ENCODE peak calls at places on chromosomes 12 and 14, in eight cellular contexts. Q, L, W, E, H, Z, B and O are unnamed samples.
A peak's percentile ranks its signal among the peaks of the same experiment; 100 is the strongest.

GRCh38 chr14:74848768-74849167 is 27.2 kb downstream of the PROX2 start:
- DNase-seq in Q (peak; percentile 69), L (no peak), W (no peak), E (no peak), H (no peak), Z (no peak), B (no peak), O (no peak)

GRCh38 chr12:91529829-91530228 is 347.2 kb upstream of the DCN start:
- DNase-seq in Q (no peak), L (no peak), W (no peak), E (no peak), H (no peak), Z (peak; percentile 35), B (no peak), O (no peak)

GRCh38 chr12:6192604-6193380 is 7.4 kb upstream of the CD9 start:
- DNase-seq in Q (no peak), L (no peak), W (no peak), E (no peak), H (no peak), Z (no peak), B (no peak), O (no peak)

GRCh38 chr14:104800600-104801283 is at the start of gene ZBTB42:
- DNase-seq in Q (peak; percentile 41), L (peak; percentile 53), W (peak; percentile 67), E (peak; percentile 8), H (peak; percentile 30), Z (no peak), B (peak; percentile 69), O (no peak)

GRCh38 chr14:84927096-84927910 is 602.6 kb upstream of the FLRT2 start:
- DNase-seq in Q (peak; percentile 46), L (no peak), W (no peak), E (no peak), H (no peak), Z (no peak), B (no peak), O (peak; percentile 7)

GRCh38 chr12:57518920-57519757 is 1.2 kb downstream of the DDIT3 start:
- DNase-seq in Q (peak; percentile 68), L (no peak), W (peak; percentile 28), E (no peak), H (no peak), Z (no peak), B (no peak), O (peak; percentile 36)

GRCh38 chr14:79745046-79745445 is 466.3 kb downstream of the DIO2 start:
- DNase-seq in Q (no peak), L (no peak), W (no peak), E (no peak), H (no peak), Z (no peak), B (no peak), O (no peak)

GRCh38 chr12:49578471-49579112 is 10.7 kb upstream of the MCRS1 start:
- DNase-seq in Q (no peak), L (no peak), W (no peak), E (no peak), H (no peak), Z (no peak), B (peak; percentile 89), O (no peak)

GRCh38 chr14:104547310-104547997 is 32.1 kb upstream of the C14orf180 start:
- DNase-seq in Q (no peak), L (no peak), W (no peak), E (no peak), H (no peak), Z (no peak), B (no peak), O (no peak)

GRCh38 chr14:102913341-102914211 is 8.9 kb upstream of the AMN start:
- DNase-seq in Q (no peak), L (no peak), W (no peak), E (no peak), H (no peak), Z (no peak), B (no peak), O (no peak)

GRCh38 chr12:132351751-132352495 is 22.5 kb upstream of the GALNT9 start:
- DNase-seq in Q (no peak), L (no peak), W (no peak), E (no peak), H (no peak), Z (no peak), B (no peak), O (no peak)

GRCh38 chr14:74952697-74953484 is 2.5 kb downstream of the PGF start:
- DNase-seq in Q (peak; percentile 74), L (no peak), W (no peak), E (no peak), H (no peak), Z (no peak), B (no peak), O (no peak)

GRCh38 chr14:64937821-64938193 is 4.7 kb downstream of the GPX2 start:
- DNase-seq in Q (peak; percentile 8), L (no peak), W (no peak), E (no peak), H (no peak), Z (no peak), B (no peak), O (peak; percentile 35)

GRCh38 chr12:57766464-57767311 is at the start of gene CYP27B1:
- DNase-seq in Q (no peak), L (peak; percentile 87), W (no peak), E (no peak), H (no peak), Z (no peak), B (peak; percentile 79), O (peak; percentile 57)

GRCh38 chr12:12909995-12910391 is 18.6 kb downstream of the GPRC5A start:
- DNase-seq in Q (no peak), L (no peak), W (no peak), E (no peak), H (no peak), Z (no peak), B (no peak), O (no peak)

GRCh38 chr12:6921539-6921938 is 6.2 kb upstream of the ATN1 start:
- DNase-seq in Q (no peak), L (no peak), W (no peak), E (no peak), H (no peak), Z (no peak), B (no peak), O (no peak)

GRCh38 chr14:89855961-89856360 is 98.6 kb downstream of the EFCAB11 start:
- DNase-seq in Q (peak; percentile 86), L (no peak), W (no peak), E (peak; percentile 85), H (peak; percentile 37), Z (no peak), B (no peak), O (peak; percentile 40)

GRCh38 chr12:1532796-1533195 is 61.6 kb downstream of the FBXL14 start:
- DNase-seq in Q (peak; percentile 34), L (no peak), W (no peak), E (no peak), H (no peak), Z (no peak), B (no peak), O (no peak)

GRCh38 chr12:43914923-43915468 is 79.1 kb downstream of the TMEM117 start:
- DNase-seq in Q (no peak), L (no peak), W (no peak), E (peak; percentile 24), H (no peak), Z (no peak), B (peak; percentile 28), O (peak; percentile 4)

GRCh38 chr14:71594828-71595227 is 337.4 kb upstream of the RGS6 start:
- DNase-seq in Q (peak; percentile 26), L (no peak), W (no peak), E (no peak), H (no peak), Z (no peak), B (peak; percentile 29), O (peak; percentile 22)

GRCh38 chr14:86852530-86852929 is 1140.5 kb downstream of the GALC start:
- DNase-seq in Q (no peak), L (no peak), W (no peak), E (peak; percentile 80), H (peak; percentile 44), Z (no peak), B (no peak), O (peak; percentile 26)

GRCh38 chr12:89245090-89245489 is 107.2 kb downstream of the DUSP6 start:
- DNase-seq in Q (peak; percentile 65), L (no peak), W (no peak), E (peak; percentile 57), H (no peak), Z (no peak), B (peak; percentile 9), O (peak; percentile 12)

GRCh38 chr12:42565633-42566032 is 23.9 kb downstream of the PRICKLE1 start:
- DNase-seq in Q (no peak), L (peak; percentile 69), W (no peak), E (no peak), H (no peak), Z (no peak), B (peak; percentile 20), O (no peak)

GRCh38 chr14:75125617-75126016 is 1.2 kb downstream of the NEK9 start:
- DNase-seq in Q (peak; percentile 77), L (no peak), W (no peak), E (peak; percentile 82), H (no peak), Z (no peak), B (no peak), O (peak; percentile 28)

GRCh38 chr12:81896771-81897170 is 137.6 kb upstream of the PPFIA2 start:
- DNase-seq in Q (no peak), L (peak; percentile 36), W (no peak), E (no peak), H (no peak), Z (no peak), B (peak; percentile 25), O (no peak)

GRCh38 chr12:68772714-68773113 is 26.7 kb downstream of the SLC35E3 start:
- DNase-seq in Q (no peak), L (no peak), W (no peak), E (no peak), H (peak; percentile 76), Z (no peak), B (no peak), O (no peak)

GRCh38 chr14:42617005-42617404 is 1010.3 kb downstream of the LRFN5 start:
- DNase-seq in Q (no peak), L (no peak), W (no peak), E (no peak), H (no peak), Z (no peak), B (no peak), O (no peak)

GRCh38 chr12:131983026-131983425 is 33.3 kb downstream of the EP400 start:
- DNase-seq in Q (no peak), L (no peak), W (no peak), E (no peak), H (no peak), Z (no peak), B (no peak), O (no peak)